ENCODE peak calls at places on chromosomes 3 and 15, in seven cellular contexts. T, J, M, R, W, I and V are unnamed samples.

GRCh38 chr3:54122046-54122801 is at the start of gene CACNA2D3:
- DNase-seq in R (no peak), T (peak), W (no peak), I (no peak), M (no peak), J (peak), V (no peak)

GRCh38 chr15:82039871-82040270 is 5.9 kb downstream of the MEX3B start:
- DNase-seq in M (no peak), R (no peak), T (no peak), I (no peak), W (no peak), J (no peak), V (no peak)

GRCh38 chr15:63971427-63971805 is 74.9 kb downstream of the DAPK2 start:
- DNase-seq in I (no peak), J (no peak), R (no peak), T (peak), W (peak), M (no peak), V (no peak)

GRCh38 chr15:77456746-77457618 is 36.3 kb downstream of the HMG20A start:
- DNase-seq in J (no peak), R (no peak), M (no peak), T (no peak), I (no peak), W (no peak), V (no peak)

GRCh38 chr3:119305271-119305670 is 11.1 kb downstream of the ARHGAP31 start:
- DNase-seq in R (no peak), M (no peak), J (no peak), T (peak), I (no peak), W (no peak), V (no peak)

GRCh38 chr15:90419738-90420487 is 31.9 kb downstream of the IQGAP1 start:
- DNase-seq in J (no peak), T (no peak), M (no peak), W (no peak), R (peak), I (no peak), V (no peak)

GRCh38 chr3:128548426-128549282 is 55.7 kb upstream of the GATA2 start:
- DNase-seq in J (no peak), I (no peak), W (no peak), R (no peak), M (no peak), T (no peak), V (no peak)

GRCh38 chr3:21017115-21017852 is 733.7 kb downstream of the ZNF385D start:
- DNase-seq in J (no peak), R (peak), T (peak), I (no peak), M (no peak), W (no peak), V (no peak)

GRCh38 chr3:137163958-137164357 is 206.2 kb downstream of the IL20RB start:
- DNase-seq in R (no peak), I (no peak), W (no peak), T (no peak), J (no peak), M (no peak), V (no peak)

GRCh38 chr15:77030928-77031375 is 36.0 kb downstream of the PSTPIP1 start:
- DNase-seq in M (no peak), J (peak), R (no peak), W (no peak), T (peak), I (no peak), V (no peak)

GRCh38 chr3:109863701-109864100 is 526.4 kb upstream of the DPPA4 start:
- DNase-seq in T (no peak), I (no peak), J (no peak), W (no peak), M (no peak), R (no peak), V (no peak)

GRCh38 chr15:95501865-95502264 is 828.6 kb upstream of the NR2F2 start:
- DNase-seq in M (no peak), T (no peak), R (no peak), J (no peak), I (no peak), W (no peak), V (no peak)

GRCh38 chr3:153927107-153927506 is 194.1 kb upstream of the ARHGEF26 start:
- DNase-seq in M (peak), I (no peak), R (no peak), W (no peak), T (no peak), J (no peak), V (no peak)

GRCh38 chr15:65305144-65305758 is 774 bp downstream of the RNU5B-1 start:
- DNase-seq in I (no peak), M (no peak), J (no peak), T (no peak), R (no peak), W (no peak), V (no peak)

GRCh38 chr3:65583203-65583602 is 455.5 kb downstream of the MAGI1 start:
- DNase-seq in W (no peak), I (no peak), M (no peak), R (no peak), J (no peak), T (no peak), V (no peak)

GRCh38 chr15:39795486-39795885 is 12.8 kb upstream of the FSIP1 start:
- DNase-seq in W (no peak), R (no peak), M (no peak), I (no peak), J (no peak), T (no peak), V (no peak)

GRCh38 chr15:31304736-31305365 is 21.8 kb upstream of the KLF13 start:
- DNase-seq in W (no peak), M (no peak), R (no peak), T (peak), I (no peak), J (no peak), V (no peak)

GRCh38 chr3:53884623-53885022 is 2.7 kb upstream of the ACTR8 start:
- DNase-seq in T (no peak), I (no peak), W (no peak), R (no peak), J (no peak), M (no peak), V (no peak)

GRCh38 chr3:86282106-86282787 is 708.7 kb downstream of the VGLL3 start:
- DNase-seq in W (no peak), J (no peak), R (no peak), T (no peak), M (no peak), I (no peak), V (no peak)

GRCh38 chr3:4741404-4742307 is 237.6 kb upstream of the BHLHE40 start:
- DNase-seq in T (no peak), W (no peak), R (peak), I (no peak), J (peak), M (no peak), V (no peak)

GRCh38 chr3:197356741-197357140 is 58.3 kb upstream of the DLG1 start:
- DNase-seq in T (no peak), M (no peak), I (no peak), R (no peak), W (no peak), J (no peak), V (no peak)

GRCh38 chr3:14210843-14211594 is 32.4 kb downstream of the LSM3 start:
- DNase-seq in M (no peak), T (peak), J (no peak), R (no peak), W (no peak), I (no peak), V (no peak)

GRCh38 chr3:184937611-184938010 is 125.6 kb downstream of the VPS8 start:
- DNase-seq in W (no peak), I (no peak), J (no peak), T (no peak), M (no peak), R (no peak), V (no peak)

GRCh38 chr15:92503458-92503857 is 109.8 kb downstream of the ST8SIA2 start:
- DNase-seq in R (no peak), I (no peak), J (no peak), M (no peak), T (no peak), W (no peak), V (no peak)

GRCh38 chr3:134663646-134664456 is 13.0 kb upstream of the KY start:
- DNase-seq in M (no peak), R (no peak), T (no peak), J (no peak), I (no peak), W (no peak), V (no peak)

GRCh38 chr3:33114622-33115023 is 809 bp downstream of the CRTAP start:
- DNase-seq in J (no peak), I (no peak), T (no peak), M (no peak), R (no peak), W (no peak), V (no peak)

GRCh38 chr3:13891492-13892073 is 11.7 kb upstream of the WNT7A start:
- DNase-seq in W (no peak), I (no peak), R (no peak), J (no peak), M (no peak), T (peak), V (no peak)

GRCh38 chr15:42595641-42596240 is 20.3 kb downstream of the STARD9 start:
- DNase-seq in T (no peak), M (no peak), R (no peak), W (no peak), I (no peak), J (peak), V (no peak)

GRCh38 chr3:81545572-81545971 is 215.9 kb downstream of the GBE1 start:
- DNase-seq in J (no peak), W (no peak), R (no peak), I (no peak), M (no peak), T (no peak), V (no peak)

GRCh38 chr3:73504852-73505251 is 119.9 kb downstream of the PDZRN3 start:
- DNase-seq in I (no peak), J (no peak), W (no peak), M (no peak), T (no peak), R (no peak), V (no peak)

GRCh38 chr15:70062321-70062956 is 35.3 kb downstream of the TLE3 start:
- DNase-seq in R (no peak), W (no peak), J (peak), M (no peak), I (peak), T (no peak), V (no peak)

GRCh38 chr3:37935756-37936666 is 54.6 kb upstream of the VILL start:
- DNase-seq in M (no peak), J (no peak), I (no peak), W (no peak), T (peak), R (peak), V (no peak)

GRCh38 chr3:32045091-32045964 is 61.1 kb upstream of the GPD1L start:
- DNase-seq in R (peak), W (no peak), J (no peak), M (no peak), T (peak), I (peak), V (no peak)